ENCODE peak calls at places on chromosomes 2 and 18, in seven cellular contexts. Q is mucosa of descending colon; L is non-pigmented ciliary epithelial cell; C is stimulated activated CD4-positive, alpha-beta T cell treated with anti-CD3 and anti-CD28 coated beads, Interleukin-2, amount 100 ng/mL, for 48 hours; U is NCI-H2171; Z is activated naive CD4-positive, alpha-beta T cell; X is HFF-Myc. W is an unnamed sample.

GRCh38 chr2:73968357-73968937 is 16.3 kb upstream of the TET3 start:
- DNase-seq in Q (no peak), L (no peak), C (no peak), U (no peak), Z (no peak), X (no peak), W (no peak)

GRCh38 chr2:54859997-54860701 is 136.7 kb downstream of the EML6 start:
- DNase-seq in Q (no peak), L (peak; percentile 56), C (no peak), U (no peak), Z (no peak), X (peak; percentile 66), W (no peak)

GRCh38 chr2:120899799-120900198 is 164.1 kb downstream of the GLI2 start:
- DNase-seq in Q (no peak), L (no peak), C (no peak), U (no peak), Z (no peak), X (no peak), W (no peak)

GRCh38 chr2:172702451-172702850 is 33.2 kb upstream of the RAPGEF4 start:
- DNase-seq in Q (no peak), L (no peak), C (no peak), U (no peak), Z (no peak), X (no peak), W (no peak)

GRCh38 chr2:65377556-65378307 is 54.7 kb downstream of the SPRED2 start:
- DNase-seq in Q (peak; percentile 31), L (peak; percentile 67), C (no peak), U (no peak), Z (no peak), X (peak; percentile 76), W (no peak)

GRCh38 chr2:99615247-99615771 is 125.5 kb upstream of the REV1 start:
- DNase-seq in Q (no peak), L (no peak), C (no peak), U (no peak), Z (no peak), X (no peak), W (no peak)

GRCh38 chr2:74503506-74504475 is 3.7 kb downstream of the PCGF1 start:
- DNase-seq in Q (no peak), L (no peak), C (no peak), U (no peak), Z (no peak), X (no peak), W (no peak)

GRCh38 chr2:239959059-239959971 is 65.8 kb downstream of the NDUFA10 start:
- DNase-seq in Q (peak; percentile 16), L (no peak), C (no peak), U (no peak), Z (no peak), X (no peak), W (no peak)

GRCh38 chr2:241764272-241765241 is 12.1 kb upstream of the GAL3ST2 start:
- DNase-seq in Q (no peak), L (no peak), C (no peak), U (no peak), Z (no peak), X (no peak), W (peak; percentile 18)

GRCh38 chr2:99430614-99431258 is 59.1 kb downstream of the REV1 start:
- DNase-seq in Q (no peak), L (peak; percentile 23), C (no peak), U (no peak), Z (no peak), X (no peak), W (no peak)

GRCh38 chr2:76749858-76750257 is 772.3 kb downstream of the LRRTM4 start:
- DNase-seq in Q (no peak), L (no peak), C (no peak), U (no peak), Z (no peak), X (no peak), W (no peak)

GRCh38 chr18:55018602-55019001 is 59.3 kb upstream of the CCDC68 start:
- DNase-seq in Q (no peak), L (peak; percentile 55), C (no peak), U (no peak), Z (no peak), X (peak; percentile 67), W (no peak)

GRCh38 chr18:34023471-34023870 is 201.2 kb downstream of the NOL4 start:
- DNase-seq in Q (no peak), L (peak; percentile 35), C (no peak), U (no peak), Z (no peak), X (no peak), W (no peak)

GRCh38 chr2:47811668-47812067 is 28.7 kb downstream of the MSH6 start:
- DNase-seq in Q (no peak), L (no peak), C (no peak), U (no peak), Z (no peak), X (no peak), W (no peak)

GRCh38 chr18:4781873-4782272 is 326.8 kb upstream of the DLGAP1 start:
- DNase-seq in Q (no peak), L (no peak), C (no peak), U (no peak), Z (no peak), X (no peak), W (no peak)

GRCh38 chr2:176139170-176139611 is 9.7 kb downstream of the HOXD8 start:
- DNase-seq in Q (no peak), L (no peak), C (no peak), U (no peak), Z (no peak), X (no peak), W (no peak)

GRCh38 chr2:104854507-104855173 is 725 bp downstream of the POU3F3 start:
- DNase-seq in Q (no peak), L (no peak), C (no peak), U (no peak), Z (no peak), X (no peak), W (no peak)

GRCh38 chr2:175009917-175010621 is 4.9 kb upstream of the CHN1 start:
- DNase-seq in Q (no peak), L (no peak), C (no peak), U (no peak), Z (no peak), X (no peak), W (no peak)

GRCh38 chr2:201407265-201407664 is 44.0 kb downstream of the TRAK2 start:
- DNase-seq in Q (no peak), L (no peak), C (no peak), U (no peak), Z (no peak), X (no peak), W (no peak)

GRCh38 chr2:39516347-39517101 is 79.4 kb upstream of the MAP4K3 start:
- DNase-seq in Q (no peak), L (no peak), C (no peak), U (peak; percentile 52), Z (no peak), X (no peak), W (peak; percentile 48)

W was measured in D341Med.